ENCODE peak calls at places on chromosomes 12 and 14, in six cellular contexts. L is upper lobe of left lung; C is fibroblast of lung; W is aorta; V is kidney epithelial cell; G is CD4-positive, CD25-positive, alpha-beta regulatory T cell. B is an unnamed sample. For H3K36me3, the result is how much of the 10 kb centered on the place peaks cover.

GRCh38 chr12:9741726-9742125 is 8.8 kb upstream of the CLECL1 start:
- DNase-seq in L (no peak), C (no peak), W (no peak), V (no peak), G (peak), B (peak)

GRCh38 chr12:103493199-103493598 is 2.6 kb downstream of the C12orf42 start:
- DNase-seq in L (no peak), C (no peak), W (no peak), V (no peak), G (no peak), B (no peak)

GRCh38 chr12:78759387-78759786 is 105.2 kb upstream of the SYT1 start:
- DNase-seq in L (no peak), C (peak), W (no peak), V (peak), G (no peak), B (no peak)

GRCh38 chr12:48810817-48811453 is 7.4 kb upstream of the CACNB3 start:
- DNase-seq in L (no peak), C (peak), W (no peak), V (peak), G (no peak), B (no peak)

GRCh38 chr14:74347096-74347794 is 1.0 kb upstream of the VRTN start:
- DNase-seq in L (no peak), C (no peak), W (no peak), V (no peak), G (no peak), B (no peak)

GRCh38 chr12:89451876-89452275 is 72.7 kb downstream of the GALNT4 start:
- DNase-seq in L (no peak), C (peak), W (peak), V (no peak), G (no peak), B (no peak)

GRCh38 chr12:2613674-2614073 is 181.1 kb upstream of the FKBP4 start:
- DNase-seq in L (no peak), C (peak), W (peak), V (peak), G (no peak), B (no peak)

GRCh38 chr14:99909500-99910064 is 116.4 kb downstream of the EML1 start:
- DNase-seq in L (no peak), C (no peak), W (no peak), V (no peak), G (no peak), B (no peak)

GRCh38 chr12:109719123-109720022 is 5.7 kb downstream of the FAM222A start:
- DNase-seq in L (no peak), C (no peak), W (no peak), V (no peak), G (no peak), B (no peak)

GRCh38 chr12:105164068-105164467 is 56.5 kb downstream of the WASHC4 start:
- DNase-seq in L (no peak), C (no peak), W (no peak), V (peak), G (no peak), B (no peak)

GRCh38 chr12:86787419-86787818 is 531.2 kb upstream of the MGAT4C start:
- DNase-seq in L (no peak), C (no peak), W (no peak), V (no peak), G (no peak), B (no peak)

GRCh38 chr14:52012635-52013034 is 23.3 kb downstream of the RTRAF start:
- DNase-seq in L (no peak), C (peak), W (no peak), V (no peak), G (no peak), B (no peak)

GRCh38 chr14:87628129-87628528 is 364.9 kb downstream of the GALC start:
- DNase-seq in L (no peak), C (peak), W (peak), V (peak), G (no peak), B (no peak)

GRCh38 chr12:108218911-108219310 is 89.8 kb downstream of the WSCD2 start:
- DNase-seq in L (no peak), C (no peak), W (no peak), V (no peak), G (no peak), B (no peak)

GRCh38 chr12:62724947-62725447 is 210.0 kb downstream of the PPM1H start:
- DNase-seq in L (no peak), C (peak), W (no peak), V (peak), G (no peak), B (no peak)

GRCh38 chr14:58646479-58646878 is 8.7 kb downstream of the DACT1 start:
- DNase-seq in L (peak), C (no peak), W (no peak), V (no peak), G (no peak), B (no peak)

GRCh38 chr14:100530270-100531072 is 56.7 kb downstream of the BEGAIN start:
- DNase-seq in L (peak), C (no peak), W (no peak), V (no peak), G (no peak), B (no peak)

GRCh38 chr12:127284870-127285431 is 982.0 kb upstream of the TMEM132C start:
- DNase-seq in L (no peak), C (peak), W (peak), V (peak), G (no peak), B (no peak)

GRCh38 chr14:22039938-22040780 is 366.5 kb upstream of the OR4E1 start:
- DNase-seq in L (no peak), C (no peak), W (no peak), V (no peak), G (peak), B (no peak)

GRCh38 chr12:7571253-7571652 is 67.7 kb upstream of the CD163 start:
- DNase-seq in L (no peak), C (no peak), W (no peak), V (no peak), G (no peak), B (no peak)

DNA sequence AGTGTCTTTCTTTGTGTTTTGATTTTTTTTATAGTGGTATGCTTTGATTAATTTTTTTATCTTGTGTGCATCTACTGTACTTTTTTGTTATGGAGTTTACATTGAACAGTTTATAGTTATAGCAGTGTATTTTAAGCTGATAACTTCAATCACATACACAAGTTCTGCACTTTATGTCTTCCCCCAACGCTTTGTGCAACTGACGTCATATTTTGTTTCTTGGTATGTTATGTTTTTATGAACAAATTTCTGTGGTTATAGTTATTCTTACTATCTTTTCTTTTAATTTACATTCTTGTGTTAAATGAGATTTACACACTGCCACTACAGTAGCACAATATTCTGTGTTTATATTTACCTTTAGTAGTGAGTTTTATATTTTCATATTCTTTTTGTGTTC is 197.1 kb downstream of the SNAPC1 start:
- DNase-seq in L (no peak), C (no peak), W (no peak), V (no peak), G (no peak), B (no peak)
- H3K36me3 ChIP-seq in L (under half), C (under half), W (under half), V (under half), G (under half), B (under half)

GRCh38 chr12:57765698-57766463 is 997 bp downstream of the CYP27B1 start:
- DNase-seq in L (peak), C (no peak), W (no peak), V (no peak), G (no peak), B (no peak)
- H3K4me3 ChIP-seq in L (no peak), C (peak), W (no peak), V (peak), G (peak), B (peak)

DNA sequence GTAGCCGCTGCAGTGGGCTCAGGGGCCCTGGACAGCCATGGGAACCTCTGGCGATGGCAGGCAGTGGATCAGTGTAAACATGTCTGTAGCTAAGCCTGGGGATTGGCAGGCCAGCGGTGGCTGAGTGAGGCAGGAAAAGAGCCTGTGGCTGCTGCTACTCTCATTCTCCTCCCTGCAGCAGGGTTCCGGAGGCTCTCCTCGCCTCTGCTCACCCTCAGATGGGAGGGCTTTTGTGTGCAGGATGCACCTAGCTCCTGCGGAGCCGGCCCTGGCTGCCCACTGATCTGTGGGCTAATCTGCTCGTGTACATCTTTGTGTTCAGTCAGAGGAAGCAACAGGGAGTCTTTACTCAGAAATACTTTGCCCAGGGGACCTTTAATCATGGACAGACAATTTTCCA is 59.5 kb downstream of the GALNT8 start:
- DNase-seq in L (peak), C (no peak), W (no peak), V (no peak), G (no peak), B (no peak)
- H3K36me3 ChIP-seq in L (under half), C (under half), W (under half), V (under half), G (under half), B (under half)

DNA sequence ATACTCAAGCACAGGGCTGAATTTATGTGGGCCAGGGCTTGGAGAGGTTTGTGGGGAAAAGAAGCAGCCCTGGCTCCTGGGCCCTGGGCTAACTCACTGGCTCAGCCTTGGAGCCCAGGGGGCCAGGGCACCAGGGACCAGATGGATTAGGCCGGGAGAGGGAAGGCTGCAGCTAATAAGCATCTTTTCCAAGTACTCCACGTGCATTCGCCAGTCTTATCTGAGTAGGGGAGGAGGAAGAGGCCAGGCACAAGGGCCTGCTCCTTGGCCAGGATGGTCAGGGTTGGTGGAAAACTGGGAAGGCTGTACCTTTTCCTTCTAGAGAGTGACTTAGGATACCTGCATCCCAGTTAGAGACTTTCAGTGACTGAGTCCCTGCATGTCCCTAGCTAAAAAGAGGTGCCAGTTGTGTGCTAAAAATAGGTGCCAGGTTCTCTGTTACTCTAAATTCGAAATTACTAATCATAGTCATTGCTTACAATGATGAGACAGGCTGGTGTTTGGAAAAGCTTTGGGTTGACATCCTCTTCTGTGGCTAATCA is 1.3 kb downstream of the GLRX5 start:
- DNase-seq in L (no peak), C (no peak), W (no peak), V (no peak), G (no peak), B (no peak)
- H3K4me3 ChIP-seq in L (peak), C (peak), W (no peak), V (peak), G (peak), B (peak)